ENCODE peak calls at places on chromosomes 7 and 10, in six cellular contexts. F is mesenchymal stem cell; I is effector memory CD4-positive, alpha-beta T cell; Z is OCI-LY7; U is HCT116; V is hepatocyte. W is an unnamed sample. For H3K36me3, the result is how much of the 10 kb centered on the place peaks cover.

GRCh38 chr7:22549667-22550513 is 49.9 kb upstream of the STEAP1B start:
- DNase-seq in Z (peak), V (peak), U (peak), I (no peak), F (peak), W (no peak)

GRCh38 chr7:95549818-95550529 is 46.3 kb downstream of the PDK4 start:
- DNase-seq in U (peak), Z (no peak), I (no peak), F (peak), V (peak), W (peak)

GRCh38 chr10:112389147-112389822 is 15.4 kb downstream of the ACSL5 start:
- DNase-seq in I (no peak), F (peak), V (peak), U (peak), Z (peak), W (peak)

GRCh38 chr10:95350830-95351228 is 60.0 kb upstream of the PDLIM1 start:
- DNase-seq in V (no peak), Z (no peak), F (no peak), U (no peak), I (no peak), W (no peak)

GRCh38 chr10:33336606-33337334 is 2.3 kb upstream of the NRP1 start:
- DNase-seq in F (no peak), I (no peak), U (no peak), V (peak), Z (no peak), W (peak)

GRCh38 chr10:102657984-102658724 is 13.9 kb downstream of the TRIM8 start:
- DNase-seq in Z (no peak), I (no peak), U (no peak), V (no peak), F (no peak), W (peak)

GRCh38 chr7:101216860-101217387 is 457 bp downstream of the PLOD3 start:
- DNase-seq in V (no peak), F (no peak), U (no peak), I (no peak), Z (no peak), W (no peak)

GRCh38 chr10:102408728-102409603 is 9.6 kb downstream of the PSD start:
- DNase-seq in I (peak), F (peak), V (peak), Z (no peak), U (no peak), W (no peak)

GRCh38 chr7:28536259-28536658 is 123.9 kb downstream of the CREB5 start:
- DNase-seq in F (peak), I (no peak), U (peak), Z (no peak), V (peak), W (no peak)

GRCh38 chr10:60989400-60989876 is 45.5 kb upstream of the RHOBTB1 start:
- DNase-seq in V (peak), F (no peak), U (no peak), I (no peak), Z (peak), W (no peak)

GRCh38 chr10:122341141-122341810 is 33.2 kb upstream of the PLEKHA1 start:
- DNase-seq in I (no peak), F (no peak), Z (no peak), V (no peak), U (no peak), W (no peak)

GRCh38 chr7:130890176-130891020 is 156.4 kb upstream of the KLF14 start:
- DNase-seq in U (no peak), Z (no peak), V (no peak), F (peak), I (no peak), W (no peak)

GRCh38 chr7:123393623-123394022 is 140.8 kb downstream of the IQUB start:
- DNase-seq in V (no peak), F (no peak), U (no peak), I (no peak), Z (no peak), W (no peak)

GRCh38 chr7:116113310-116113709 is 82.7 kb upstream of the TFEC start:
- DNase-seq in U (no peak), Z (no peak), V (no peak), F (no peak), I (no peak), W (no peak)

GRCh38 chr10:7808686-7809267 is 9.5 kb upstream of the TAF3 start:
- DNase-seq in Z (no peak), F (no peak), V (no peak), I (no peak), U (no peak), W (no peak)

DNA sequence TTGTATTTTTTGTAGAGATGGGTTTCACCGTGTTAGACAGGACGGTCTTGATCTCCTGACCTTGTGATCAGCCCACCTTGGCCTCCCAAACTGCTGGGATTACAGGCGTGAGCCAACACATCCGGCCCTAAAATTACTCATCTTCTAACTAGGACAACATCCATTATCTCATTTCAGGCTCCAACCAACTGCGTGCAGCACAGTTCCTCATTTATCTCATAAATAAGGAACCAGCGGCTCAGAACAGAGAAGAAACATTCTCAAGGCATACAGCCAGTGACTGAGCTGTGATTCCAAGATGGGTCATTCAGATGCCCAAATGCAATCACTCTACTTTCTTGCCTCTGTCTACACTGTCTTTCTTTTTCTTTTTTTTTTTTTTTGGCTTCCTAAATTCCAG is 356.1 kb downstream of the ELMO1 start:
- DNase-seq in Z (no peak), F (no peak), U (no peak), I (no peak), V (no peak), W (no peak)
- H3K36me3 ChIP-seq in Z (under half), F (under half), U (under half), I (under half), V (under half), W (under half)

DNA sequence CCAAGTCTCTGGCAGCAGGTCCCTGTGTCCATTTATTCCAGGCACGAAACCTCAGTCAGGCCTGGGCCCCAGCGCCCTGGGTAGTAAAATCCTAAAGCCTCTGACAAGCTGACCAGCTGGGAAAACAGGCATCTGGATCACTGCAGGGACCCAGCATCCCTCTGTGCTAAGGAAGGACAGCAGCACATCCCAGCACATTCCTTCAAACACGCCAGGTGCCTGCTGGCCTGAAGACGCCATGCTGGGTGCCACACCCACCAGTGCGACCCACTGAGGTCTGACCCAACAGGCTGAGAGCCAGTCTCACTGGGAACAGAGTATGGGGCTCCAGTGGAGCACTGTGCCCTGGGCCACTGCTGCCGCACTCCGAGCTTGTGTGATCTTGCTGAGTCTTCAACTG is 6.4 kb downstream of the DNAJB12 start:
- DNase-seq in U (no peak), Z (no peak), V (no peak), I (no peak), F (no peak), W (no peak)
- H3K36me3 ChIP-seq in U (under half), Z (under half), V (under half), I (under half), F (under half), W (under half)

DNA sequence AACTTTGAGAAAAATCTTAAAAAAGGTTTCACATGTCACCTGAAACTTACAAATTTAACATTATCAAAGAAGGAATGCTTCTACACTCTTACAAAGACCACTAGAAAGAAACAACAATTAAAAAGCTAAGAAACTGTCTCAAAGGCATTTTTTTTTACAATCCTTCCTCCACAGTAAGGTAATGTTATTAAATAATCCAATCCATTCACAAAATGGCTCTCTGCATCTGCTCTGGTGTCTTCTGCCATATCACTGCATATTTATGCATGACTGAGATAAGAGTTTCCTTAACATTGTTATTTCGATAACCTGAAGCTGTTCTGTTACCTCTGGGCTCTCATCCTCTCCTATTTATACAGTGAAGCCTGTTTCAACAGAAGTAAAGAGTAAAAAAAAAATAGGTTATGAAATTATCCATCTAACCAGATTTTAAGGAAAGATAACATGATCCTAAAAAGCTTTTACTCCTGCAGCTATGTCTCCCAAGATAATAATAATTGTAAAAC is 8.5 kb downstream of the HNRNPA2B1 start:
- DNase-seq in I (no peak), Z (no peak), V (no peak), F (no peak), U (no peak), W (no peak)
- H3K36me3 ChIP-seq in I (half or more), Z (half or more), V (under half), F (under half), U (half or more), W (half or more)

DNA sequence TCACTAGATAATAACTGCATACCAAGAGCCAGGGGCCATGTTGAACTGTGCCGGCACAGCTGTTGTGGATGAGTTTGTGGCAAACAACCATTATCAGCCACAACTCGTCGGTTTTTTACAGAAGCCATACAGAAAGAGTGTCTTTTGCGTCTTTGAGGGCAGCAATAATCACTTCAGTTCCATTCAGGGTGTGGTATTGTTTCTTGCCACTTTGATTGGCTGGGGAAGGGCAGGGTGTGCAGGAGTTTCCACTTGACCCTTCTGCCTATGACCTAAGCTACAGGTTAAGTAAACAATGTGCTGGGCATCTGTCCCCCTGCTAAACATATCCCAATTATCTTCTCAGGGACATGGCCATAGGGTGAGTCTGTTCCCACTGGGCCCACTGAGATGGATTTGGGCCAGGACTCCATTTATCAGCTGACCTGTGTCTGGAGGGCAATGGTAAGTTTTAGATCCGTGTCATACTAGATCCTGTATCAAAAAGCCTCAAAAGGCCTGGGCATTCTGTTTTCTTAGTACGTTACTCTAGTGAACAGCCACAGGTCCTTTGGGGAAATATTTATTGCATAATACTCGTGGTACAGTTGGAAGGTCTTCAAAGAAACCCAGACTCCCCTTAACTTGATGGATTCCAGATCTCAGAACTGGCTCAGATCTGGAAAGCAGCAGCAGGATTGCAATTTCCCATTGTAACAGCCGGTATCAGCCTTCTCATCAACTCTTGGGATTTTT is 15.9 kb downstream of the ZNF3 start:
- DNase-seq in F (peak), I (no peak), Z (no peak), U (no peak), V (peak), W (no peak)
- H3K36me3 ChIP-seq in F (half or more), I (under half), Z (under half), U (under half), V (under half), W (under half)